ENCODE peak calls at places on chromosome 17, in nine cellular contexts. Z is stimulated activated CD8-positive, alpha-beta memory T cell treated with anti-CD3 and anti-CD28 coated beads, Interleukin-7, amount 100 ng/mL, for 1 hour; X is EH; A is ureter; J is tibial artery; P is AG04450; O is HCT116; Q is mesenteric fat pad; Y is adrenal gland. D is an unnamed sample.

GRCh38 chr17:74770498-74771318 is 5.4 kb downstream of the NAT9 start:
- DNase-seq in Z (peak), X (peak), A (no peak), J (no peak), P (no peak), O (peak), Q (no peak), Y (peak), D (peak)

GRCh38 chr17:79622776-79623175 is 11.9 kb upstream of the RBFOX3 start:
- DNase-seq in Z (no peak), X (no peak), A (peak), J (peak), P (no peak), O (no peak), Q (peak), Y (peak), D (peak)

GRCh38 chr17:44970136-44970737 is 2.1 kb upstream of the C1QL1 start:
- DNase-seq in Z (no peak), X (peak), A (no peak), J (peak), P (no peak), O (no peak), Q (no peak), Y (no peak), D (no peak)

GRCh38 chr17:72985882-72986720 is 106.4 kb downstream of the SLC39A11 start:
- DNase-seq in Z (peak), X (peak), A (peak), J (peak), P (peak), O (peak), Q (no peak), Y (peak), D (no peak)

GRCh38 chr17:28950017-28950751 is 1.1 kb downstream of the PHF12 start:
- DNase-seq in Z (no peak), X (peak), A (peak), J (peak), P (no peak), O (no peak), Q (no peak), Y (peak), D (no peak)

GRCh38 chr17:9729735-9730420 is 61.5 kb downstream of the DHRS7C start:
- DNase-seq in Z (no peak), X (peak), A (no peak), J (no peak), P (no peak), O (no peak), Q (no peak), Y (no peak), D (no peak)

GRCh38 chr17:2398655-2399571 is 1.9 kb downstream of the MNT start:
- DNase-seq in Z (peak), X (peak), A (peak), J (peak), P (no peak), O (no peak), Q (no peak), Y (peak), D (peak)

GRCh38 chr17:62705116-62705515 is 77.6 kb downstream of the MRC2 start:
- DNase-seq in Z (no peak), X (no peak), A (no peak), J (peak), P (no peak), O (no peak), Q (peak), Y (no peak), D (no peak)

GRCh38 chr17:17349724-17350106 is 46.5 kb downstream of the NT5M start:
- DNase-seq in Z (no peak), X (no peak), A (no peak), J (peak), P (no peak), O (no peak), Q (no peak), Y (no peak), D (peak)

D was measured in coronary artery.